ENCODE peak calls at places on chromosomes 7 and 10, in ten cellular contexts. K, G, I, M, D, T, O, C, J and B are unnamed samples.
A peak's percentile ranks its signal among the peaks of the same experiment; 100 is the strongest.

GRCh38 chr10:113291413-113291812 is 261.4 kb upstream of the HABP2 start:
- DNase-seq in M (no peak), D (no peak), G (no peak), C (no peak), O (no peak), I (no peak), K (no peak), J (no peak), T (no peak), B (no peak)

GRCh38 chr7:28187012-28187411 is 6.4 kb upstream of the JAZF1 start:
- DNase-seq in G (no peak), O (no peak), I (no peak), K (no peak), D (no peak), J (no peak), C (no peak), T (no peak), M (no peak), B (no peak)

GRCh38 chr10:36640626-36641025 is 484.8 kb upstream of the ANKRD30A start:
- DNase-seq in I (no peak), D (no peak), O (no peak), J (no peak), G (no peak), C (no peak), K (peak; percentile 23), M (no peak), T (no peak), B (no peak)

GRCh38 chr10:104767745-104768144 is 126.7 kb downstream of the SORCS3 start:
- DNase-seq in G (no peak), O (no peak), T (no peak), M (no peak), K (no peak), D (no peak), I (peak; percentile 2), J (no peak), C (no peak), B (no peak)

GRCh38 chr7:132100483-132100882 is 475.8 kb downstream of the PLXNA4 start:
- DNase-seq in K (no peak), C (no peak), G (no peak), M (no peak), I (no peak), O (no peak), D (no peak), J (no peak), T (no peak), B (no peak)

GRCh38 chr10:20181408-20181807 is 365.2 kb downstream of the PLXDC2 start:
- DNase-seq in G (no peak), M (no peak), O (no peak), J (no peak), C (no peak), I (no peak), K (no peak), T (peak; percentile 1), D (no peak), B (no peak)

GRCh38 chr10:97915761-97916160 is 66.1 kb downstream of the GOLGA7B start:
- DNase-seq in K (no peak), O (no peak), J (no peak), T (no peak), I (no peak), G (no peak), M (no peak), C (no peak), D (no peak), B (no peak)

GRCh38 chr10:61787170-61787569 is 114.3 kb upstream of the ARID5B start:
- DNase-seq in I (no peak), C (no peak), D (no peak), K (no peak), T (no peak), O (no peak), G (no peak), J (no peak), M (no peak), B (no peak)

GRCh38 chr10:83372646-83373045 is 766.7 kb upstream of the GHITM start:
- DNase-seq in O (no peak), M (no peak), K (peak; percentile 48), I (no peak), G (no peak), J (no peak), C (no peak), T (no peak), D (no peak), B (no peak)

GRCh38 chr7:87628780-87629569 is 777 bp downstream of the RUNDC3B start:
- DNase-seq in O (peak; percentile 51), D (no peak), J (peak; percentile 37), M (no peak), C (no peak), T (peak; percentile 30), G (peak; percentile 40), I (no peak), K (no peak), B (peak; percentile 40)

GRCh38 chr10:60986779-60987178 is 42.8 kb upstream of the RHOBTB1 start:
- DNase-seq in J (no peak), C (no peak), M (no peak), D (no peak), K (no peak), T (no peak), G (no peak), O (no peak), I (peak; percentile 42), B (no peak)